ENCODE peak calls at places on chromosome 1, in four cellular contexts. K, M, F and W are unnamed samples.

GRCh38 chr1:53359225-53359933 is 31.5 kb upstream of the LRP8 start:
- DNase-seq in K (no peak), M (peak; percentile 33), F (no peak), W (peak; percentile 31)

GRCh38 chr1:238677567-238677966 is 708.8 kb upstream of the CHRM3 start:
- DNase-seq in K (no peak), M (no peak), F (no peak), W (no peak)

GRCh38 chr1:230132758-230133157 is 65.7 kb downstream of the GALNT2 start:
- DNase-seq in K (no peak), M (no peak), F (no peak), W (no peak)

GRCh38 chr1:99766378-99766800 is at the start of gene FRRS1:
- DNase-seq in K (no peak), M (peak; percentile 88), F (peak; percentile 62), W (peak; percentile 65)

GRCh38 chr1:15139654-15140350 is 13.7 kb upstream of the TMEM51 start:
- DNase-seq in K (no peak), M (peak; percentile 100), F (no peak), W (no peak)

GRCh38 chr1:201501812-201502510 is 5.0 kb downstream of the CSRP1 start:
- DNase-seq in K (no peak), M (no peak), F (peak; percentile 41), W (no peak)

GRCh38 chr1:117959364-117959763 is 29.8 kb downstream of the WDR3 start:
- DNase-seq in K (no peak), M (no peak), F (no peak), W (no peak)

GRCh38 chr1:204405988-204406387 is 5.6 kb downstream of the PPP1R15B start:
- DNase-seq in K (no peak), M (no peak), F (no peak), W (no peak)

GRCh38 chr1:202244841-202245261 is 51.3 kb downstream of the LGR6 start:
- DNase-seq in K (no peak), M (peak; percentile 27), F (no peak), W (no peak)

GRCh38 chr1:196808529-196809235 is 10.8 kb upstream of the CFHR1 start:
- DNase-seq in K (no peak), M (no peak), F (no peak), W (no peak)

GRCh38 chr1:1228187-1228586 is 3.6 kb downstream of the SDF4 start:
- DNase-seq in K (no peak), M (no peak), F (no peak), W (no peak)